ENCODE peak calls at places on chromosomes 16 and 17, in four cellular contexts. Y is GM23248, C is endothelial cell, E is NCI-H1105. X is an unnamed sample.

GRCh38 chr17:38705803-38706624 is 941 bp downstream of the MLLT6 start:
- DNase-seq in Y (peak; percentile 59), C (peak; percentile 30), E (peak; percentile 25), X (peak; percentile 34)

GRCh38 chr16:21684199-21684598 is 20.4 kb downstream of the OTOA start:
- DNase-seq in C (peak; percentile 9), Y (peak; percentile 17), E (no peak), X (no peak)

GRCh38 chr16:57377080-57377841 is 5.0 kb downstream of the CX3CL1 start:
- DNase-seq in E (no peak), Y (no peak), C (no peak), X (no peak)

GRCh38 chr16:11583889-11584565 is 2.7 kb downstream of the LITAF start:
- DNase-seq in E (no peak), Y (no peak), C (no peak), X (no peak)

GRCh38 chr17:10745231-10745630 is 15.4 kb upstream of the TMEM220 start:
- DNase-seq in E (no peak), C (no peak), Y (peak; percentile 85), X (no peak)

GRCh38 chr16:46918905-46919792 is 35.0 kb downstream of the GPT2 start:
- DNase-seq in E (no peak), C (no peak), Y (no peak), X (peak; percentile 86)

GRCh38 chr17:65888649-65889048 is 303.3 kb downstream of the CEP112 start:
- DNase-seq in Y (peak; percentile 52), E (no peak), C (no peak), X (no peak)

GRCh38 chr17:142102-142661 is 4.8 kb downstream of the SCGB1C2 start:
- DNase-seq in Y (peak; percentile 59), E (no peak), C (peak; percentile 3), X (peak; percentile 40)

GRCh38 chr16:66344533-66345145 is 21.9 kb upstream of the CDH5 start:
- DNase-seq in E (peak; percentile 3), Y (peak; percentile 73), C (peak; percentile 53), X (no peak)

X was measured in glutamatergic neuron.